ENCODE peak calls at places on chromosomes 1 and 21, in seven cellular contexts. One of them, this sample, is unnamed.

GRCh38 chr1:57131701-57132394 is 166.0 kb upstream of the C8B start:
- DNase-seq in pancreas: no peak
- DNase-seq in esophagus squamous epithelium: no peak
- DNase-seq in psoas muscle: no peak
- DNase-seq in right atrium auricular region: no peak
- DNase-seq in transverse colon: no peak
- DNase-seq in lower lobe of right lung: no peak
- DNase-seq in this sample: no peak

GRCh38 chr1:245939756-245940345 is 567.2 kb downstream of the SMYD3 start:
- DNase-seq in pancreas: no peak
- DNase-seq in esophagus squamous epithelium: no peak
- DNase-seq in psoas muscle: no peak
- DNase-seq in right atrium auricular region: no peak
- DNase-seq in transverse colon: no peak
- DNase-seq in lower lobe of right lung: no peak
- DNase-seq in this sample: no peak

GRCh38 chr1:170657275-170657853 is 6.6 kb upstream of the PRRX1 start:
- DNase-seq in pancreas: no peak
- DNase-seq in esophagus squamous epithelium: no peak
- DNase-seq in psoas muscle: no peak
- DNase-seq in right atrium auricular region: no peak
- DNase-seq in transverse colon: no peak
- DNase-seq in lower lobe of right lung: no peak
- DNase-seq in this sample: no peak

GRCh38 chr1:202018476-202019234 is 8.3 kb downstream of the ELF3 start:
- DNase-seq in pancreas: peak; percentile 94
- DNase-seq in esophagus squamous epithelium: no peak
- DNase-seq in psoas muscle: no peak
- DNase-seq in right atrium auricular region: no peak
- DNase-seq in transverse colon: peak; percentile 87
- DNase-seq in lower lobe of right lung: peak; percentile 89
- DNase-seq in this sample: no peak

GRCh38 chr1:234608720-234609527 is 1.1 kb downstream of the IRF2BP2 start:
- DNase-seq in pancreas: peak; percentile 47
- DNase-seq in esophagus squamous epithelium: no peak
- DNase-seq in psoas muscle: peak; percentile 65
- DNase-seq in right atrium auricular region: no peak
- DNase-seq in transverse colon: peak; percentile 50
- DNase-seq in lower lobe of right lung: peak; percentile 75
- DNase-seq in this sample: peak; percentile 56

GRCh38 chr1:24022611-24023359 is 42.7 kb upstream of the SRSF10 start:
- DNase-seq in pancreas: no peak
- DNase-seq in esophagus squamous epithelium: no peak
- DNase-seq in psoas muscle: peak; percentile 24
- DNase-seq in right atrium auricular region: no peak
- DNase-seq in transverse colon: peak; percentile 37
- DNase-seq in lower lobe of right lung: no peak
- DNase-seq in this sample: no peak

GRCh38 chr1:6075747-6076146 is 30.1 kb downstream of the KCNAB2 start:
- DNase-seq in pancreas: no peak
- DNase-seq in esophagus squamous epithelium: no peak
- DNase-seq in psoas muscle: no peak
- DNase-seq in right atrium auricular region: no peak
- DNase-seq in transverse colon: no peak
- DNase-seq in lower lobe of right lung: no peak
- DNase-seq in this sample: no peak

GRCh38 chr1:91781371-91781825 is 104.6 kb downstream of the TGFBR3 start:
- DNase-seq in pancreas: no peak
- DNase-seq in esophagus squamous epithelium: no peak
- DNase-seq in psoas muscle: no peak
- DNase-seq in right atrium auricular region: no peak
- DNase-seq in transverse colon: no peak
- DNase-seq in lower lobe of right lung: no peak
- DNase-seq in this sample: no peak

GRCh38 chr1:174200746-174201145 is 41.4 kb downstream of the RABGAP1L start:
- DNase-seq in pancreas: no peak
- DNase-seq in esophagus squamous epithelium: no peak
- DNase-seq in psoas muscle: no peak
- DNase-seq in right atrium auricular region: no peak
- DNase-seq in transverse colon: no peak
- DNase-seq in lower lobe of right lung: no peak
- DNase-seq in this sample: no peak

GRCh38 chr1:18661404-18662285 is 31.0 kb downstream of the PAX7 start:
- DNase-seq in pancreas: no peak
- DNase-seq in esophagus squamous epithelium: no peak
- DNase-seq in psoas muscle: no peak
- DNase-seq in right atrium auricular region: no peak
- DNase-seq in transverse colon: no peak
- DNase-seq in lower lobe of right lung: no peak
- DNase-seq in this sample: no peak

GRCh38 chr1:17370618-17371017 is 1.4 kb upstream of the PADI6 start:
- DNase-seq in pancreas: no peak
- DNase-seq in esophagus squamous epithelium: no peak
- DNase-seq in psoas muscle: no peak
- DNase-seq in right atrium auricular region: no peak
- DNase-seq in transverse colon: no peak
- DNase-seq in lower lobe of right lung: no peak
- DNase-seq in this sample: no peak

GRCh38 chr1:162276493-162276892 is 100.2 kb downstream of the SPATA46 start:
- DNase-seq in pancreas: no peak
- DNase-seq in esophagus squamous epithelium: no peak
- DNase-seq in psoas muscle: no peak
- DNase-seq in right atrium auricular region: no peak
- DNase-seq in transverse colon: no peak
- DNase-seq in lower lobe of right lung: no peak
- DNase-seq in this sample: no peak

GRCh38 chr1:183885142-183885735 is 80.3 kb downstream of the RGL1 start:
- DNase-seq in pancreas: no peak
- DNase-seq in esophagus squamous epithelium: no peak
- DNase-seq in psoas muscle: no peak
- DNase-seq in right atrium auricular region: no peak
- DNase-seq in transverse colon: no peak
- DNase-seq in lower lobe of right lung: no peak
- DNase-seq in this sample: no peak

GRCh38 chr21:9008636-9009035 is 1512.7 kb upstream of the TPTE start:
- DNase-seq in pancreas: no peak
- DNase-seq in esophagus squamous epithelium: no peak
- DNase-seq in psoas muscle: no peak
- DNase-seq in right atrium auricular region: peak; percentile 58
- DNase-seq in transverse colon: no peak
- DNase-seq in lower lobe of right lung: no peak
- DNase-seq in this sample: no peak

GRCh38 chr1:80594013-80594412 is 1206.7 kb upstream of the ADGRL2 start:
- DNase-seq in pancreas: no peak
- DNase-seq in esophagus squamous epithelium: no peak
- DNase-seq in psoas muscle: no peak
- DNase-seq in right atrium auricular region: no peak
- DNase-seq in transverse colon: no peak
- DNase-seq in lower lobe of right lung: no peak
- DNase-seq in this sample: no peak

GRCh38 chr21:45116066-45116465 is 41.7 kb downstream of the ADARB1 start:
- DNase-seq in pancreas: no peak
- DNase-seq in esophagus squamous epithelium: no peak
- DNase-seq in psoas muscle: no peak
- DNase-seq in right atrium auricular region: no peak
- DNase-seq in transverse colon: no peak
- DNase-seq in lower lobe of right lung: no peak
- DNase-seq in this sample: no peak

GRCh38 chr1:15702722-15703550 is 18.8 kb downstream of the PLEKHM2 start:
- DNase-seq in pancreas: peak; percentile 31
- DNase-seq in esophagus squamous epithelium: no peak
- DNase-seq in psoas muscle: no peak
- DNase-seq in right atrium auricular region: no peak
- DNase-seq in transverse colon: peak; percentile 41
- DNase-seq in lower lobe of right lung: no peak
- DNase-seq in this sample: no peak
- TF ChIP-seq CTCF in pancreas: no peak
- TF ChIP-seq CTCF in esophagus squamous epithelium: no peak
- TF ChIP-seq CTCF in psoas muscle: peak; percentile 36
- TF ChIP-seq CTCF in right atrium auricular region: no peak
- TF ChIP-seq CTCF in transverse colon: peak; percentile 20
- TF ChIP-seq CTCF in lower lobe of right lung: peak; percentile 19
- TF ChIP-seq CTCF in this sample: no peak

GRCh38 chr1:22373252-22373651 is 78.4 kb upstream of the ZBTB40 start:
- DNase-seq in pancreas: no peak
- DNase-seq in esophagus squamous epithelium: no peak
- DNase-seq in psoas muscle: no peak
- DNase-seq in right atrium auricular region: no peak
- DNase-seq in transverse colon: no peak
- DNase-seq in lower lobe of right lung: peak; percentile 7
- DNase-seq in this sample: no peak

GRCh38 chr1:22376546-22376945 is 75.1 kb upstream of the ZBTB40 start:
- DNase-seq in pancreas: no peak
- DNase-seq in esophagus squamous epithelium: no peak
- DNase-seq in psoas muscle: no peak
- DNase-seq in right atrium auricular region: no peak
- DNase-seq in transverse colon: no peak
- DNase-seq in lower lobe of right lung: peak; percentile 12
- DNase-seq in this sample: no peak

GRCh38 chr1:22376001-22376400 is 75.7 kb upstream of the ZBTB40 start:
- DNase-seq in pancreas: no peak
- DNase-seq in esophagus squamous epithelium: no peak
- DNase-seq in psoas muscle: peak; percentile 21
- DNase-seq in right atrium auricular region: no peak
- DNase-seq in transverse colon: no peak
- DNase-seq in lower lobe of right lung: peak; percentile 2
- DNase-seq in this sample: no peak

GRCh38 chr1:22376976-22377375 is 74.7 kb upstream of the ZBTB40 start:
- DNase-seq in pancreas: no peak
- DNase-seq in esophagus squamous epithelium: no peak
- DNase-seq in psoas muscle: no peak
- DNase-seq in right atrium auricular region: no peak
- DNase-seq in transverse colon: no peak
- DNase-seq in lower lobe of right lung: no peak
- DNase-seq in this sample: no peak

GRCh38 chr1:22375601-22376000 is 76.0 kb upstream of the ZBTB40 start:
- DNase-seq in pancreas: no peak
- DNase-seq in esophagus squamous epithelium: no peak
- DNase-seq in psoas muscle: peak; percentile 24
- DNase-seq in right atrium auricular region: no peak
- DNase-seq in transverse colon: peak; percentile 10
- DNase-seq in lower lobe of right lung: peak; percentile 15
- DNase-seq in this sample: no peak
- H3K4me1 ChIP-seq in pancreas: no peaks in the 10 kb centered on the region
- H3K4me1 ChIP-seq in esophagus squamous epithelium: no peaks in the 10 kb centered on the region
- H3K4me1 ChIP-seq in psoas muscle: no peaks in the 10 kb centered on the region
- H3K4me1 ChIP-seq in right atrium auricular region: no peaks in the 10 kb centered on the region
- H3K4me1 ChIP-seq in transverse colon: no peaks in the 10 kb centered on the region
- H3K4me1 ChIP-seq in lower lobe of right lung: no peaks in the 10 kb centered on the region
- H3K4me1 ChIP-seq in this sample: no peaks in the 10 kb centered on the region

GRCh38 chr1:196603651-196604050 is 4.6 kb downstream of the KCNT2 start:
- DNase-seq in pancreas: no peak
- DNase-seq in esophagus squamous epithelium: no peak
- DNase-seq in psoas muscle: no peak
- DNase-seq in right atrium auricular region: no peak
- DNase-seq in transverse colon: no peak
- DNase-seq in lower lobe of right lung: no peak
- DNase-seq in this sample: no peak

GRCh38 chr1:196611873-196612272 is 3.6 kb upstream of the KCNT2 start:
- DNase-seq in pancreas: no peak
- DNase-seq in esophagus squamous epithelium: no peak
- DNase-seq in psoas muscle: no peak
- DNase-seq in right atrium auricular region: no peak
- DNase-seq in transverse colon: no peak
- DNase-seq in lower lobe of right lung: no peak
- DNase-seq in this sample: no peak

GRCh38 chr1:196607940-196608339 is 300 bp downstream of the KCNT2 start:
- DNase-seq in pancreas: no peak
- DNase-seq in esophagus squamous epithelium: no peak
- DNase-seq in psoas muscle: no peak
- DNase-seq in right atrium auricular region: no peak
- DNase-seq in transverse colon: no peak
- DNase-seq in lower lobe of right lung: no peak
- DNase-seq in this sample: no peak

GRCh38 chr1:196609114-196609737 is 986 bp upstream of the KCNT2 start:
- DNase-seq in pancreas: no peak
- DNase-seq in esophagus squamous epithelium: no peak
- DNase-seq in psoas muscle: no peak
- DNase-seq in right atrium auricular region: peak; percentile 58
- DNase-seq in transverse colon: no peak
- DNase-seq in lower lobe of right lung: no peak
- DNase-seq in this sample: peak; percentile 13

DNA sequence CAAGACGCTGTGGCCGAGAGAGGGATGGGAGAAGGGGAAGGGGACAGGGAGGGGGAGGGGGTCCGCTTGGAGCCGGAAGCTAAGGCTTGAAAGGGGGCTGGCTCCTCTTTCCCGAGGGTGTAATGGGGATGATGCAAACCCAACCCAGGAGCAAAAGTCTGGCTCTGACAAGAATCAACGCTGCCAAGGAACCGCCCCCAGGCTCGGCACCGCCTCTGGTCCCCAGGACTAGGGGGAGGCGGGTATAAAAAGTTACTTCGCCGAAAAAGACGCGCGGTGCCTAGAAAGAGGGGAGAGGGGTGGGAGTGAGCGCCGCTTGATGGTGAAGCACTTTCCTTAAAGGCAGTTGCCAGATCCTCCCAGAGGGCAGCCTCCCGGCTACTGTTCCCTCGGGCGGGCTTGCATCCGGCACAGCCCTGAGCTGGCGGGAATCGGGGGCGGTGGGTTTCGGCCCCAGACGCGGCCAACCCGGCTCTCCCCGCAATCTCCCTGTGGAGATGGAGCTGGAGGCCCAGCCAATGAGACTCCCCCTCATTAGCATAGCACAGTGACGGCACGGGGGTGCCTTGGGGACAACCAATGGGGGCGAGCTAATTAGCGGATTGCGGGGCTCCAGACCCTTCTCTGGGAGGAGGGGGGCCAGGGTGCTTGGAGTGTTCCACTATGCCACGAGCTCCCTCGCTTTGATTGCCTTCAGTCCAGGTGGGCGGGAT is at the start of gene KCNT2:
- DNase-seq in pancreas: peak; percentile 18
- DNase-seq in esophagus squamous epithelium: no peak
- DNase-seq in psoas muscle: peak; percentile 62
- DNase-seq in right atrium auricular region: peak; percentile 76
- DNase-seq in transverse colon: peak; percentile 31
- DNase-seq in lower lobe of right lung: peak; percentile 53
- DNase-seq in this sample: peak; percentile 75
- H3K4me3 ChIP-seq in pancreas: peak within 1 kb of the TSS; percentile 44
- H3K4me3 ChIP-seq in esophagus squamous epithelium: peak within 1 kb of the TSS; percentile 53
- H3K4me3 ChIP-seq in psoas muscle: peak within 1 kb of the TSS; percentile 56
- H3K4me3 ChIP-seq in right atrium auricular region: peak within 1 kb of the TSS; percentile 40
- H3K4me3 ChIP-seq in transverse colon: peak within 1 kb of the TSS; percentile 39
- H3K4me3 ChIP-seq in lower lobe of right lung: peak within 1 kb of the TSS; percentile 57
- H3K4me3 ChIP-seq in this sample: peak within 1 kb of the TSS; percentile 52

DNA sequence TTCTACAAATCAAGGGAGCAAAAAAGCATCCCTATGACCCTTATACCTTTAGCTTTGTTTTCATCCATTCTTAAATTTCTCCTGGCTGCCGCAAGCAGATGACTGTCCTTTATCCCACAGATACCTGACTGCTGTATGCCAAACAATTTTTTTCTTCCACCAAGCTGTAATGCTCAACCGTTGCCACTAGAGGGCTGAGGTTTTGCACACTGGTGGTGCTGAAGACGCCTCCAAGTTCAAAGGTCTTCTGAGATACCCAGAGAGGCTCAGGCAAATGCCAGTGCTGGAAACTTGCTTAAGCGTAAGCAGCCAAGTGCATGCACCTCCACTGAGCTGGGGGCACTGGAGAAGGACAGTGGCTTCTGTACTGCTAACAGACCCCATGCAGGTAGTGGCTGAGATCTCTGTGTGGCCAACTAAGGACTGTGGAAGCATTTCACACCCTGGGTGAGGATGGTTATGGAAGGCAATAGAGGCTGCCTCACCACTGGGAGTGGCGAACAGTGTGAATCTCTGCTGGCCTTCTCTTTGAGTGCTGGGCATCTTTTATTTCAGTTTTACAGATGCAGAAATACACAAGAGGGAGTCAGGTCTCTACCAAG is 28.5 kb downstream of the CNIH3 start:
- DNase-seq in pancreas: no peak
- DNase-seq in esophagus squamous epithelium: no peak
- DNase-seq in psoas muscle: no peak
- DNase-seq in right atrium auricular region: no peak
- DNase-seq in transverse colon: peak; percentile 52
- DNase-seq in lower lobe of right lung: no peak
- DNase-seq in this sample: no peak
- TF ChIP-seq CTCF in pancreas: peak; percentile 90
- TF ChIP-seq CTCF in esophagus squamous epithelium: peak; percentile 73
- TF ChIP-seq CTCF in psoas muscle: peak; percentile 84
- TF ChIP-seq CTCF in right atrium auricular region: peak; percentile 73
- TF ChIP-seq CTCF in transverse colon: peak; percentile 87
- TF ChIP-seq CTCF in lower lobe of right lung: peak; percentile 84
- TF ChIP-seq CTCF in this sample: peak; percentile 77